ENCODE peak calls at places on chromosomes 5 and 9, in six cellular contexts. One of them, this sample, is unnamed.
A peak's percentile ranks its signal among the peaks of the same experiment; 100 is the strongest.

GRCh38 chr9:93303806-93304573 is 120.1 kb downstream of the WNK2 start:
- DNase-seq in mucosa of gallbladder: no peak
- DNase-seq in HEK293T: no peak
- DNase-seq in amniotic stem cell: no peak
- DNase-seq in bronchial epithelial cell: no peak
- DNase-seq in Kasumi-1: no peak
- DNase-seq in this sample: no peak

GRCh38 chr5:3010953-3011763 is 259.7 kb upstream of the IRX2 start:
- DNase-seq in mucosa of gallbladder: no peak
- DNase-seq in HEK293T: no peak
- DNase-seq in amniotic stem cell: no peak
- DNase-seq in bronchial epithelial cell: no peak
- DNase-seq in Kasumi-1: no peak
- DNase-seq in this sample: no peak

GRCh38 chr9:4714266-4715016 is 26.6 kb downstream of the AK3 start:
- DNase-seq in mucosa of gallbladder: no peak
- DNase-seq in HEK293T: no peak
- DNase-seq in amniotic stem cell: no peak
- DNase-seq in bronchial epithelial cell: no peak
- DNase-seq in Kasumi-1: no peak
- DNase-seq in this sample: no peak

GRCh38 chr5:160450164-160450932 is 28.7 kb downstream of the PTTG1 start:
- DNase-seq in mucosa of gallbladder: no peak
- DNase-seq in HEK293T: no peak
- DNase-seq in amniotic stem cell: no peak
- DNase-seq in bronchial epithelial cell: no peak
- DNase-seq in Kasumi-1: no peak
- DNase-seq in this sample: no peak

GRCh38 chr5:176700239-176700847 is 53.1 kb downstream of the TSPAN17 start:
- DNase-seq in mucosa of gallbladder: no peak
- DNase-seq in HEK293T: peak; percentile 53
- DNase-seq in amniotic stem cell: no peak
- DNase-seq in bronchial epithelial cell: peak; percentile 9
- DNase-seq in Kasumi-1: no peak
- DNase-seq in this sample: no peak

GRCh38 chr5:27702339-27702820 is 664.0 kb upstream of the CDH9 start:
- DNase-seq in mucosa of gallbladder: no peak
- DNase-seq in HEK293T: peak; percentile 18
- DNase-seq in amniotic stem cell: no peak
- DNase-seq in bronchial epithelial cell: peak; percentile 21
- DNase-seq in Kasumi-1: no peak
- DNase-seq in this sample: no peak

GRCh38 chr9:27362447-27363210 is 65.7 kb upstream of the EQTN start:
- DNase-seq in mucosa of gallbladder: no peak
- DNase-seq in HEK293T: no peak
- DNase-seq in amniotic stem cell: no peak
- DNase-seq in bronchial epithelial cell: peak; percentile 86
- DNase-seq in Kasumi-1: no peak
- DNase-seq in this sample: no peak

GRCh38 chr9:89677696-89678393 is 73.0 kb downstream of the GADD45G start:
- DNase-seq in mucosa of gallbladder: no peak
- DNase-seq in HEK293T: no peak
- DNase-seq in amniotic stem cell: no peak
- DNase-seq in bronchial epithelial cell: no peak
- DNase-seq in Kasumi-1: no peak
- DNase-seq in this sample: peak; percentile 50

GRCh38 chr9:131258698-131259431 is 17.4 kb downstream of the FAM78A start:
- DNase-seq in mucosa of gallbladder: no peak
- DNase-seq in HEK293T: no peak
- DNase-seq in amniotic stem cell: no peak
- DNase-seq in bronchial epithelial cell: no peak
- DNase-seq in Kasumi-1: no peak
- DNase-seq in this sample: no peak

GRCh38 chr5:126514159-126515141 is 80.6 kb downstream of the ALDH7A1 start:
- DNase-seq in mucosa of gallbladder: no peak
- DNase-seq in HEK293T: no peak
- DNase-seq in amniotic stem cell: no peak
- DNase-seq in bronchial epithelial cell: no peak
- DNase-seq in Kasumi-1: no peak
- DNase-seq in this sample: no peak

GRCh38 chr5:119076080-119076479 is 5.2 kb downstream of the DMXL1 start:
- DNase-seq in mucosa of gallbladder: no peak
- DNase-seq in HEK293T: no peak
- DNase-seq in amniotic stem cell: no peak
- DNase-seq in bronchial epithelial cell: no peak
- DNase-seq in Kasumi-1: no peak
- DNase-seq in this sample: no peak

GRCh38 chr5:132678735-132679134 is 4.9 kb downstream of the IL4 start:
- DNase-seq in mucosa of gallbladder: no peak
- DNase-seq in HEK293T: no peak
- DNase-seq in amniotic stem cell: no peak
- DNase-seq in bronchial epithelial cell: no peak
- DNase-seq in Kasumi-1: no peak
- DNase-seq in this sample: no peak

GRCh38 chr9:133210202-133210532 is 1.1 kb upstream of the OBP2B start:
- DNase-seq in mucosa of gallbladder: no peak
- DNase-seq in HEK293T: no peak
- DNase-seq in amniotic stem cell: no peak
- DNase-seq in bronchial epithelial cell: no peak
- DNase-seq in Kasumi-1: no peak
- DNase-seq in this sample: no peak

GRCh38 chr9:116422119-116422979 is 264.8 kb upstream of the TRIM32 start:
- DNase-seq in mucosa of gallbladder: no peak
- DNase-seq in HEK293T: no peak
- DNase-seq in amniotic stem cell: no peak
- DNase-seq in bronchial epithelial cell: no peak
- DNase-seq in Kasumi-1: no peak
- DNase-seq in this sample: no peak

GRCh38 chr9:97514531-97514930 is 13.1 kb downstream of the TMOD1 start:
- DNase-seq in mucosa of gallbladder: no peak
- DNase-seq in HEK293T: no peak
- DNase-seq in amniotic stem cell: no peak
- DNase-seq in bronchial epithelial cell: no peak
- DNase-seq in Kasumi-1: no peak
- DNase-seq in this sample: no peak

GRCh38 chr9:89888233-89888632 is 283.4 kb downstream of the GADD45G start:
- DNase-seq in mucosa of gallbladder: no peak
- DNase-seq in HEK293T: no peak
- DNase-seq in amniotic stem cell: no peak
- DNase-seq in bronchial epithelial cell: no peak
- DNase-seq in Kasumi-1: no peak
- DNase-seq in this sample: no peak

GRCh38 chr9:87249029-87249428 is 248.6 kb upstream of the DAPK1 start:
- DNase-seq in mucosa of gallbladder: no peak
- DNase-seq in HEK293T: no peak
- DNase-seq in amniotic stem cell: no peak
- DNase-seq in bronchial epithelial cell: peak; percentile 74
- DNase-seq in Kasumi-1: no peak
- DNase-seq in this sample: no peak

GRCh38 chr5:34015120-34015807 is 7.4 kb upstream of the AMACR start:
- DNase-seq in mucosa of gallbladder: no peak
- DNase-seq in HEK293T: no peak
- DNase-seq in amniotic stem cell: no peak
- DNase-seq in bronchial epithelial cell: no peak
- DNase-seq in Kasumi-1: no peak
- DNase-seq in this sample: no peak

GRCh38 chr9:77016526-77017504 is 2.6 kb upstream of the FOXB2 start:
- DNase-seq in mucosa of gallbladder: no peak
- DNase-seq in HEK293T: no peak
- DNase-seq in amniotic stem cell: no peak
- DNase-seq in bronchial epithelial cell: no peak
- DNase-seq in Kasumi-1: no peak
- DNase-seq in this sample: no peak

GRCh38 chr5:147558131-147558730 is 48.4 kb upstream of the DPYSL3 start:
- DNase-seq in mucosa of gallbladder: no peak
- DNase-seq in HEK293T: no peak
- DNase-seq in amniotic stem cell: no peak
- DNase-seq in bronchial epithelial cell: no peak
- DNase-seq in Kasumi-1: no peak
- DNase-seq in this sample: no peak

GRCh38 chr5:172407861-172408260 is 46.5 kb downstream of the SH3PXD2B start:
- DNase-seq in mucosa of gallbladder: no peak
- DNase-seq in HEK293T: no peak
- DNase-seq in amniotic stem cell: no peak
- DNase-seq in bronchial epithelial cell: peak; percentile 65
- DNase-seq in Kasumi-1: no peak
- DNase-seq in this sample: no peak

GRCh38 chr5:33936004-33936380 is 194 bp upstream of the RXFP3 start:
- DNase-seq in mucosa of gallbladder: peak; percentile 34
- DNase-seq in HEK293T: peak; percentile 32
- DNase-seq in amniotic stem cell: peak; percentile 37
- DNase-seq in bronchial epithelial cell: peak; percentile 4
- DNase-seq in Kasumi-1: peak; percentile 50
- DNase-seq in this sample: no peak

GRCh38 chr5:176536132-176536901 is 885 bp downstream of the RNF44 start:
- DNase-seq in mucosa of gallbladder: peak; percentile 81
- DNase-seq in HEK293T: peak; percentile 80
- DNase-seq in amniotic stem cell: peak; percentile 23
- DNase-seq in bronchial epithelial cell: peak; percentile 42
- DNase-seq in Kasumi-1: peak; percentile 75
- DNase-seq in this sample: no peak

GRCh38 chr9:130183133-130183762 is 11.0 kb downstream of the NCS1 start:
- DNase-seq in mucosa of gallbladder: no peak
- DNase-seq in HEK293T: no peak
- DNase-seq in amniotic stem cell: peak; percentile 56
- DNase-seq in bronchial epithelial cell: no peak
- DNase-seq in Kasumi-1: no peak
- DNase-seq in this sample: no peak

GRCh38 chr9:123354806-123355508 is 1.0 kb upstream of the CRB2 start:
- DNase-seq in mucosa of gallbladder: no peak
- DNase-seq in HEK293T: no peak
- DNase-seq in amniotic stem cell: no peak
- DNase-seq in bronchial epithelial cell: no peak
- DNase-seq in Kasumi-1: no peak
- DNase-seq in this sample: no peak

GRCh38 chr9:78103971-78104433 is 72.4 kb upstream of the GNAQ start:
- DNase-seq in mucosa of gallbladder: no peak
- DNase-seq in HEK293T: no peak
- DNase-seq in amniotic stem cell: no peak
- DNase-seq in bronchial epithelial cell: no peak
- DNase-seq in Kasumi-1: peak; percentile 99
- DNase-seq in this sample: no peak

GRCh38 chr9:34326690-34327089 is 2.4 kb downstream of the KIF24 start:
- DNase-seq in mucosa of gallbladder: no peak
- DNase-seq in HEK293T: no peak
- DNase-seq in amniotic stem cell: no peak
- DNase-seq in bronchial epithelial cell: no peak
- DNase-seq in Kasumi-1: no peak
- DNase-seq in this sample: no peak

GRCh38 chr9:91346644-91347043 is 15.1 kb downstream of the AUH start:
- DNase-seq in mucosa of gallbladder: no peak
- DNase-seq in HEK293T: no peak
- DNase-seq in amniotic stem cell: no peak
- DNase-seq in bronchial epithelial cell: peak; percentile 72
- DNase-seq in Kasumi-1: no peak
- DNase-seq in this sample: no peak

GRCh38 chr5:176611435-176611834 is 1.5 kb upstream of the GPRIN1 start:
- DNase-seq in mucosa of gallbladder: peak; percentile 80
- DNase-seq in HEK293T: peak; percentile 67
- DNase-seq in amniotic stem cell: peak; percentile 30
- DNase-seq in bronchial epithelial cell: peak; percentile 70
- DNase-seq in Kasumi-1: peak; percentile 25
- DNase-seq in this sample: no peak

GRCh38 chr9:124140941-124141568 is 116.7 kb upstream of the NEK6 start:
- DNase-seq in mucosa of gallbladder: no peak
- DNase-seq in HEK293T: no peak
- DNase-seq in amniotic stem cell: no peak
- DNase-seq in bronchial epithelial cell: no peak
- DNase-seq in Kasumi-1: no peak
- DNase-seq in this sample: no peak

GRCh38 chr5:80231693-80232092 is 24.2 kb downstream of the SERINC5 start:
- DNase-seq in mucosa of gallbladder: no peak
- DNase-seq in HEK293T: no peak
- DNase-seq in amniotic stem cell: no peak
- DNase-seq in bronchial epithelial cell: no peak
- DNase-seq in Kasumi-1: no peak
- DNase-seq in this sample: no peak

GRCh38 chr5:151195622-151196021 is 28.3 kb downstream of the CCDC69 start:
- DNase-seq in mucosa of gallbladder: no peak
- DNase-seq in HEK293T: no peak
- DNase-seq in amniotic stem cell: no peak
- DNase-seq in bronchial epithelial cell: no peak
- DNase-seq in Kasumi-1: no peak
- DNase-seq in this sample: no peak

GRCh38 chr9:3434594-3434993 is 91.2 kb downstream of the RFX3 start:
- DNase-seq in mucosa of gallbladder: no peak
- DNase-seq in HEK293T: no peak
- DNase-seq in amniotic stem cell: no peak
- DNase-seq in bronchial epithelial cell: peak; percentile 89
- DNase-seq in Kasumi-1: no peak
- DNase-seq in this sample: no peak

GRCh38 chr5:95217881-95218280 is 67.0 kb downstream of the MCTP1 start:
- DNase-seq in mucosa of gallbladder: no peak
- DNase-seq in HEK293T: no peak
- DNase-seq in amniotic stem cell: no peak
- DNase-seq in bronchial epithelial cell: no peak
- DNase-seq in Kasumi-1: no peak
- DNase-seq in this sample: no peak

This sample was measured in iPS DF 6.9.